ENCODE peak calls at places on chromosome 16, in seven cellular contexts. T is adrenal gland, E is tibial nerve, S is upper lobe of left lung, J is IMR-90, Y is Peyer's patch, D is transverse colon. F is an unnamed sample. For H3K36me3, the result is how much of the 10 kb centered on the place peaks cover.

GRCh38 chr16:85029413-85029794 is 1.8 kb downstream of the KIAA0513 start:
- DNase-seq in J (peak), Y (no peak), T (no peak), S (no peak), D (peak), E (no peak), F (no peak)

GRCh38 chr16:50067290-50067853 is 1.6 kb downstream of the HEATR3 start:
- DNase-seq in D (no peak), Y (no peak), S (no peak), E (no peak), T (no peak), J (peak), F (no peak)

GRCh38 chr16:51155901-51156810 is 5.1 kb upstream of the SALL1 start:
- DNase-seq in T (no peak), Y (no peak), S (peak), E (no peak), J (peak), D (no peak), F (no peak)

GRCh38 chr16:9012848-9013507 is 49.3 kb upstream of the USP7 start:
- DNase-seq in E (no peak), S (peak), D (no peak), T (no peak), J (no peak), Y (no peak), F (no peak)

GRCh38 chr16:72434159-72434558 is 262.2 kb upstream of the PMFBP1 start:
- DNase-seq in D (no peak), Y (no peak), S (no peak), T (no peak), E (no peak), J (peak), F (no peak)

GRCh38 chr16:474420-475122 is 49.1 kb downstream of the RAB11FIP3 start:
- DNase-seq in S (no peak), E (no peak), Y (no peak), T (no peak), D (peak), J (no peak), F (no peak)

GRCh38 chr16:75263963-75264445 is 12.6 kb upstream of the BCAR1 start:
- DNase-seq in E (no peak), D (peak), S (no peak), J (no peak), T (peak), Y (no peak), F (no peak)

GRCh38 chr16:81657731-81658130 is 121.4 kb upstream of the PLCG2 start:
- DNase-seq in D (peak), J (no peak), S (no peak), T (no peak), E (peak), Y (no peak), F (no peak)

GRCh38 chr16:85199069-85199725 is 86.9 kb upstream of the CIBAR2 start:
- DNase-seq in E (no peak), T (no peak), D (no peak), Y (no peak), J (no peak), S (no peak), F (no peak)

GRCh38 chr16:26765087-26765486 is 301.6 kb upstream of the C16orf82 start:
- DNase-seq in J (no peak), D (no peak), S (no peak), T (no peak), Y (no peak), E (no peak), F (no peak)

GRCh38 chr16:24670623-24671454 is 58.6 kb upstream of the TNRC6A start:
- DNase-seq in D (peak), Y (peak), E (peak), J (peak), T (peak), S (peak), F (peak)

GRCh38 chr16:80946481-80946880 is 60.2 kb downstream of the CMC2 start:
- DNase-seq in Y (no peak), T (no peak), S (no peak), J (no peak), E (no peak), D (no peak), F (no peak)

GRCh38 chr16:10045947-10046346 is 136.3 kb downstream of the GRIN2A start:
- DNase-seq in J (no peak), T (no peak), Y (no peak), D (no peak), E (no peak), S (no peak), F (no peak)

GRCh38 chr16:19831678-19832077 is 53.0 kb downstream of the GPRC5B start:
- DNase-seq in D (no peak), T (peak), J (peak), E (no peak), Y (no peak), S (no peak), F (no peak)

GRCh38 chr16:86886651-86887050 is 308.3 kb downstream of the FOXL1 start:
- DNase-seq in E (no peak), D (no peak), J (peak), Y (no peak), T (no peak), S (no peak), F (no peak)

GRCh38 chr16:13109171-13109570 is 207.8 kb downstream of the SHISA9 start:
- DNase-seq in E (no peak), Y (no peak), J (no peak), D (no peak), S (no peak), T (no peak), F (no peak)

GRCh38 chr16:12468552-12468951 is 335.1 kb downstream of the CPPED1 start:
- DNase-seq in S (no peak), T (no peak), D (no peak), E (no peak), J (no peak), Y (no peak), F (no peak)

GRCh38 chr16:82660078-82660645 is 33.4 kb downstream of the CDH13 start:
- DNase-seq in D (no peak), J (peak), Y (no peak), T (no peak), S (peak), E (no peak), F (no peak)

GRCh38 chr16:89360760-89361435 is 129.5 kb downstream of the ANKRD11 start:
- DNase-seq in D (peak), E (no peak), T (no peak), Y (peak), S (no peak), J (no peak), F (no peak)

GRCh38 chr16:2147981-2148671 is at the start of gene RAB26:
- DNase-seq in D (peak), S (peak), T (peak), Y (peak), E (peak), J (peak), F (peak)

GRCh38 chr16:680967-681745 is 946 bp downstream of the STUB1 start:
- DNase-seq in J (peak), T (peak), S (peak), D (peak), E (no peak), Y (no peak), F (peak)

GRCh38 chr16:12193688-12194087 is 217.2 kb downstream of the SNX29 start:
- DNase-seq in E (no peak), Y (no peak), T (no peak), D (no peak), S (no peak), J (no peak), F (no peak)

GRCh38 chr16:85610059-85610445 is 3.1 kb upstream of the GSE1 start:
- DNase-seq in D (peak), T (no peak), Y (no peak), J (no peak), E (no peak), S (no peak), F (no peak)

GRCh38 chr16:8931864-8932263 is 31.8 kb downstream of the USP7 start:
- DNase-seq in D (peak), E (no peak), S (no peak), Y (peak), J (peak), T (peak), F (peak)

GRCh38 chr16:56354746-56355145 is 70.6 kb downstream of the AMFR start:
- DNase-seq in S (no peak), Y (no peak), T (no peak), E (peak), J (no peak), D (peak), F (peak)

GRCh38 chr16:50260206-50261159 is 5.9 kb upstream of the ADCY7 start:
- DNase-seq in E (no peak), Y (peak), T (no peak), S (no peak), D (no peak), J (no peak), F (no peak)

GRCh38 chr16:47358816-47359215 is 102.0 kb downstream of the ITFG1 start:
- DNase-seq in J (peak), S (no peak), D (no peak), T (no peak), Y (no peak), E (no peak), F (no peak)

GRCh38 chr16:24946155-24946554 is 69.0 kb downstream of the ARHGAP17 start:
- DNase-seq in D (no peak), T (no peak), Y (no peak), J (no peak), E (no peak), S (no peak), F (no peak)

GRCh38 chr16:21646091-21646490 is 6.3 kb downstream of the IGSF6 start:
- DNase-seq in Y (no peak), D (no peak), E (no peak), J (no peak), S (no peak), T (no peak), F (no peak)

GRCh38 chr16:19411298-19411697 is 6.4 kb upstream of the TMC5 start:
- DNase-seq in T (no peak), D (no peak), E (no peak), S (no peak), Y (no peak), J (no peak), F (no peak)

GRCh38 chr16:67482260-67482924 is 955 bp downstream of the AGRP start:
- DNase-seq in Y (peak), J (no peak), E (no peak), T (peak), D (peak), S (peak), F (no peak)

GRCh38 chr16:79310734-79311133 is 289.8 kb downstream of the MAF start:
- DNase-seq in T (no peak), J (no peak), Y (no peak), S (no peak), D (no peak), E (no peak), F (no peak)

GRCh38 chr16:60929-61878 is 7.6 kb downstream of the SNRNP25 start:
- DNase-seq in E (no peak), T (no peak), D (no peak), S (peak), Y (no peak), J (no peak), F (no peak)

GRCh38 chr16:877242-878065 is 76.9 kb upstream of the GNG13 start:
- DNase-seq in T (no peak), J (no peak), E (no peak), Y (peak), S (peak), D (no peak), F (no peak)

GRCh38 chr16:81515281-81515680 is 70.7 kb downstream of the CMIP start:
- DNase-seq in S (no peak), E (no peak), J (no peak), Y (no peak), D (no peak), T (no peak), F (no peak)

GRCh38 chr16:56848955-56849689 is 15.9 kb upstream of the SLC12A3 start:
- DNase-seq in T (no peak), Y (no peak), S (no peak), D (no peak), J (peak), E (no peak), F (no peak)

GRCh38 chr16:68395806-68396205 is 52.5 kb downstream of the SMPD3 start:
- DNase-seq in D (no peak), T (no peak), J (no peak), S (peak), E (no peak), Y (no peak), F (no peak)

DNA sequence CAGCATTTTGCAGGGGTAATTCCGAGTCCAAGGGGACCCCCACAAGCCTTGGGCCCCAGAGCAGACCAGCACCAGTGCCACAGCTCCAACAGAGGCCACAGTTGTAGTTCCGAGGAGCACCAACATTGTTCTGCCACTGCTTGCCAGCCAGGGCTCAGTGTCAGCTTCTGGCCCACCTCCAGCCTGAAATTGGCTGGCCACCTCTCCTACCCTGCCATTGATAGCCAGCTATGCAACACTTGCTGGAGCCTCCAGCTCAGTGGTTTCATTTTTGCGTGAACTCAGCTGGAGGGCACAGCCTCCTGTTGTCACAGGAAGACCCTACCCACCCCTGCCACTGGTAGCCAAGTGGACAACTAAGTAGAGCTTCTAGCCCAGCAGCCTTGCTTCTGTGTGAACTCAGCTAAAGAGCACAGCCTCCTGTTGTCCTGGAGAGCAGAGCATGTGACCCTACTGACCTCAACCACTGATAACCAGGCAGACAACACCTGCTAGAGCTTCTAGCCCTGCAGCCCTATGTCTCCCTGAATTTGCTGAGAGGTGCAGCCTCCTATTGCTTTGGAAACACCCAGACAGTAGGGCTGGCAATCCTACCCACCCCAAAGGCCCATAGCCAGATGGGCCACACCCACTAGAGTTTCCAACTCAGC is 24.9 kb downstream of the HYDIN start:
- DNase-seq in T (no peak), D (no peak), S (no peak), E (no peak), J (no peak), Y (no peak), F (peak)
- H3K4me3 ChIP-seq in T (no peak), D (no peak), S (no peak), E (no peak), J (no peak), Y (no peak), F (no peak)

DNA sequence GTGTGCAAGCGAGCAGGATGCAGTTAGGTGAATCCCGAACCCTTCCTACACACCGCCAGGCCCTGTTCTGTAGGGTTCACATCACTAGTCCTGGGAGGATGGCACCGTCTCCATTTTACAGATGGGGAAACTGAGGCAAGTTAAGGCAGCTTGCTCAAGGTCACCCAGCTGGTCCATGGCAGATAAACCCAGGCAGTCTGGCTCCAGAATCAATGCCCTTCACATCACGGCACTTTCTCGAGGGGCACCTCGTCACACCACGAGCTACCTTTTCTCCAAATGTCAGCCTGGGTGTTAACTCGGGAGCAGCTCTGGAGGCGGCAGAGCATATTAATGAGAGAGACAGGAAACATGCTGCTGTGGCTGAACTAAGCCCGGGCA is 9.5 kb downstream of the NOB1 start:
- DNase-seq in T (no peak), E (no peak), D (no peak), S (no peak), J (no peak), Y (no peak), F (no peak)
- TF ChIP-seq POLR2A in T (no peak), E (no peak), D (no peak), S (no peak), J (no peak), Y (no peak), F (no peak)

GRCh38 chr16:58040945-58041627 is 15.5 kb downstream of the MMP15 start:
- DNase-seq in D (no peak), T (no peak), J (no peak), Y (no peak), E (no peak), S (peak), F (no peak)
- H3K36me3 ChIP-seq in D (under half), T (under half), J (under half), Y (under half), E (under half), S (half or more), F (under half)

GRCh38 chr16:3625911-3626732 is 14.7 kb upstream of the SLX4 start:
- DNase-seq in E (no peak), J (no peak), D (no peak), S (no peak), T (no peak), Y (no peak), F (no peak)
- H3K4me3 ChIP-seq in E (no peak), J (no peak), D (no peak), S (no peak), T (no peak), Y (no peak), F (no peak)

DNA sequence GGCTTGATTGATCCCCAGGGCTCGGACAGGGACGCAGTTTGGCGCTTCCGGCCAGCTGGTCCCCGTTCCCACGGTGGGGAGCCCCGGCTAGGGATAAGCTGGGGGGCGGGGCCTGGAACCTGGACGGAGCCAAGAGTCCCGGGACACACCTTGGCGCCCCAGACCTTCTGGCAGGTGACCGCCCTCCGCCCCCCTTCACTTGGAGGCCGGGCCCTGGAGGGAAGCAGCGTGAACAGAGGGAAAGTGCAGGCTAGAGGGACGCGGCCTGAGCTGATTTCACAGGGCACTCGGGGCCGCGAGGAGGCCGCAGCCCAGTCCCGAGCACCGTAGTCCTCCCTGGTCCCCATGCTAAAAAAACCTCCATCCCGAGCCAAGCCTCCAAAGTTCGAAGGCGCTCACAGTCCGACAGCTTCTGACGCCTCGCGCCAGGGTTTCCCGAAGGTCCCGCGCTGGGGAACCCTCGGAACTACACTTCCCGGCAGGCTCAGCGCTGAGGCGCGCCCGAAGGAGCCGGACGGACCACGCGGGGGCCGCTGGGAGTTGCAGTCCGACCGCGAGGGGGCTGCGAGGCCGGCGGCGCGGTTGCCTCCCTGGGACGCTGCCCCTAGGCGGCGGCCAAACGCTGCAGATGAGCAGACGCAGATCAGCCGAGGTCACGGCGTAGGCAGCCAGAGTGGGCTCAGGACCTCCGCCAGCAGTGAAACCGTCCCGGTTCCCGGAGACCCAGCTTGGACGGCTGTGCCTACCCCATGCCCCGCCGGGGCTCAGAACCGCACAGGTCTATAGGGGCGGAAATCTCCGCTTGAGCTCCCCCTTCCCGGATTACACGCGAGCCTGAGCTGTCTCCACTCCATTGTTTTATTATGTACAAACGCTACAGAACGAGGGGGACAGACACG is at the start of gene TBX6:
- DNase-seq in T (peak), S (peak), J (peak), D (peak), E (peak), Y (peak), F (peak)
- TF ChIP-seq POLR2A in T (peak), S (no peak), J (no peak), D (peak), E (peak), Y (peak), F (peak)